ENCODE peak calls at places on chromosomes 4 and X, in eight cellular contexts. A is fibroblast of lung, R is H9, M is mammary epithelial cell, L is MM.1S, T is A549, Z is endothelial cell of umbilical vein, N is IMR-90. J is an unnamed sample.

GRCh38 chr4:101292901-101293300 is 54.4 kb downstream of the PPP3CA start:
- DNase-seq in L (no peak), T (no peak), N (peak), M (no peak), A (peak), R (no peak), Z (no peak), J (no peak)

GRCh38 chrX:123348468-123348867 is 164.4 kb downstream of the GRIA3 start:
- DNase-seq in Z (no peak), T (no peak), R (no peak), L (no peak), N (no peak), A (no peak), M (no peak), J (no peak)

GRCh38 chr4:7523526-7523925 is 88.8 kb upstream of the PSAPL1 start:
- DNase-seq in R (no peak), A (no peak), N (no peak), M (no peak), Z (no peak), L (no peak), T (no peak), J (no peak)

GRCh38 chr4:113446019-113446418 is 315.5 kb downstream of the CAMK2D start:
- DNase-seq in M (peak), R (no peak), A (peak), T (peak), N (peak), L (no peak), Z (peak), J (no peak)

GRCh38 chrX:130118396-130118795 is 8.1 kb upstream of the ELF4 start:
- DNase-seq in Z (peak), T (peak), R (no peak), N (peak), L (no peak), M (peak), A (peak), J (peak)

GRCh38 chr4:8330821-8331566 is 61.4 kb downstream of the HTRA3 start:
- DNase-seq in L (no peak), T (no peak), M (no peak), N (no peak), R (no peak), Z (no peak), A (peak), J (no peak)

GRCh38 chr4:74661427-74662171 is 132.7 kb downstream of the BTC start:
- DNase-seq in T (peak), L (no peak), Z (no peak), M (peak), A (peak), R (no peak), N (peak), J (no peak)

GRCh38 chr4:150859435-150859834 is 155.6 kb downstream of the LRBA start:
- DNase-seq in Z (peak), T (no peak), A (no peak), R (no peak), L (no peak), M (no peak), N (no peak), J (no peak)

GRCh38 chr4:11805837-11806236 is 377.1 kb upstream of the HS3ST1 start:
- DNase-seq in T (peak), N (peak), A (peak), R (no peak), M (peak), Z (peak), L (peak), J (peak)

GRCh38 chr4:147103403-147103946 is 157.8 kb upstream of the TTC29 start:
- DNase-seq in N (peak), Z (peak), T (peak), M (peak), A (peak), R (no peak), L (no peak), J (no peak)

GRCh38 chr4:19492611-19493010 is 759.1 kb upstream of the SLIT2 start:
- DNase-seq in L (no peak), A (peak), Z (no peak), R (no peak), N (peak), M (no peak), T (no peak), J (no peak)

GRCh38 chr4:40722576-40723161 is 27.1 kb upstream of the NSUN7 start:
- DNase-seq in T (peak), Z (peak), M (no peak), R (no peak), A (no peak), N (no peak), L (no peak), J (no peak)

GRCh38 chr4:48905363-48906015 is 1.1 kb downstream of the OCIAD2 start:
- DNase-seq in T (peak), L (no peak), Z (peak), A (peak), M (peak), N (peak), R (no peak), J (peak)

GRCh38 chrX:120781416-120781815 is 94.2 kb downstream of the CT47B1 start:
- DNase-seq in L (no peak), R (no peak), A (peak), T (no peak), Z (peak), M (no peak), N (no peak), J (no peak)

GRCh38 chrX:107571296-107571998 is 56.9 kb upstream of the PRPS1 start:
- DNase-seq in M (peak), N (peak), R (no peak), A (peak), T (peak), Z (peak), L (no peak), J (no peak)

GRCh38 chr4:20889901-20890300 is 189.6 kb downstream of the PACRGL start:
- DNase-seq in T (no peak), R (no peak), M (no peak), A (no peak), L (no peak), Z (no peak), N (no peak), J (no peak)

GRCh38 chr4:26151615-26152014 is 169.2 kb upstream of the RBPJ start:
- DNase-seq in M (no peak), L (no peak), N (peak), Z (no peak), R (no peak), A (peak), T (no peak), J (no peak)

GRCh38 chr4:86451560-86452322 is 91.9 kb upstream of the MAPK10 start:
- DNase-seq in A (peak), N (peak), L (no peak), R (no peak), T (peak), M (peak), Z (no peak), J (no peak)

GRCh38 chr4:87387237-87387636 is 3.8 kb downstream of the HSD17B11 start:
- DNase-seq in Z (no peak), T (no peak), R (no peak), L (no peak), M (no peak), N (no peak), A (no peak), J (no peak)

GRCh38 chr4:3809028-3809427 is 42.8 kb downstream of the ADRA2C start:
- DNase-seq in N (no peak), A (no peak), M (no peak), Z (no peak), R (no peak), T (no peak), L (no peak), J (no peak)

GRCh38 chr4:24594887-24595286 is 10.5 kb upstream of the DHX15 start:
- DNase-seq in M (peak), A (peak), L (no peak), N (peak), Z (no peak), T (peak), R (no peak), J (no peak)

GRCh38 chr4:24598025-24598424 is 13.7 kb upstream of the DHX15 start:
- DNase-seq in M (peak), L (no peak), T (peak), R (no peak), A (no peak), Z (no peak), N (peak), J (no peak)

GRCh38 chr4:24599275-24599674 is 14.9 kb upstream of the DHX15 start:
- DNase-seq in M (no peak), T (no peak), Z (no peak), N (no peak), R (no peak), A (no peak), L (no peak), J (no peak)

GRCh38 chr4:24601121-24601520 is 16.8 kb upstream of the DHX15 start:
- DNase-seq in M (no peak), Z (no peak), N (no peak), R (no peak), A (no peak), L (no peak), T (no peak), J (no peak)

GRCh38 chr4:24595662-24596061 is 11.3 kb upstream of the DHX15 start:
- DNase-seq in T (peak), M (no peak), R (no peak), Z (no peak), A (no peak), N (no peak), L (no peak), J (no peak)
- H3K4me2 ChIP-seq in T (peak), M (no peak), R (no peak), Z (no peak), A (no peak), N (no peak), L (peak), J (no peak)

GRCh38 chr4:76611611-76612010 is 176.6 kb downstream of the SHROOM3 start:
- DNase-seq in L (no peak), A (no peak), M (peak), R (no peak), T (peak), N (peak), Z (peak), J (no peak)
- H3K27ac ChIP-seq in L (no peak), A (peak), M (no peak), R (no peak), T (peak), N (peak), Z (no peak), J (no peak)

GRCh38 chr4:17489123-17489522 is 22.8 kb downstream of the QDPR start:
- DNase-seq in N (no peak), L (no peak), Z (no peak), T (no peak), A (no peak), R (no peak), M (no peak), J (no peak)

GRCh38 chr4:17491196-17491595 is 20.7 kb downstream of the QDPR start:
- DNase-seq in T (no peak), R (no peak), M (no peak), Z (no peak), A (no peak), N (no peak), L (no peak), J (no peak)

GRCh38 chr4:17492058-17492741 is 19.7 kb downstream of the QDPR start:
- DNase-seq in Z (no peak), T (no peak), M (no peak), A (no peak), R (no peak), L (no peak), N (no peak), J (no peak)

GRCh38 chr4:17490575-17491059 is 21.3 kb downstream of the QDPR start:
- DNase-seq in R (no peak), A (no peak), M (no peak), T (no peak), Z (peak), N (no peak), L (no peak), J (no peak)

GRCh38 chr4:17489721-17490120 is 22.2 kb downstream of the QDPR start:
- DNase-seq in L (no peak), T (no peak), M (no peak), R (no peak), N (no peak), Z (no peak), A (no peak), J (no peak)
- H3K4me2 ChIP-seq in L (no peak), T (no peak), M (no peak), R (no peak), N (no peak), Z (no peak), A (no peak), J (no peak)

GRCh38 chr4:184884863-184885262 is 59.1 kb upstream of the ACSL1 start:
- DNase-seq in Z (no peak), M (no peak), L (no peak), N (no peak), R (no peak), T (no peak), A (no peak), J (no peak)

GRCh38 chr4:184889683-184890082 is 63.9 kb upstream of the ACSL1 start:
- DNase-seq in T (no peak), A (no peak), N (no peak), Z (no peak), R (no peak), M (no peak), L (no peak), J (no peak)

GRCh38 chr4:184887947-184888346 is 62.2 kb upstream of the ACSL1 start:
- DNase-seq in M (no peak), L (no peak), Z (no peak), N (no peak), A (no peak), R (no peak), T (no peak), J (no peak)

GRCh38 chr4:184885602-184886001 is 59.8 kb upstream of the ACSL1 start:
- DNase-seq in T (no peak), Z (no peak), M (no peak), A (no peak), L (no peak), R (no peak), N (no peak), J (no peak)

DNA sequence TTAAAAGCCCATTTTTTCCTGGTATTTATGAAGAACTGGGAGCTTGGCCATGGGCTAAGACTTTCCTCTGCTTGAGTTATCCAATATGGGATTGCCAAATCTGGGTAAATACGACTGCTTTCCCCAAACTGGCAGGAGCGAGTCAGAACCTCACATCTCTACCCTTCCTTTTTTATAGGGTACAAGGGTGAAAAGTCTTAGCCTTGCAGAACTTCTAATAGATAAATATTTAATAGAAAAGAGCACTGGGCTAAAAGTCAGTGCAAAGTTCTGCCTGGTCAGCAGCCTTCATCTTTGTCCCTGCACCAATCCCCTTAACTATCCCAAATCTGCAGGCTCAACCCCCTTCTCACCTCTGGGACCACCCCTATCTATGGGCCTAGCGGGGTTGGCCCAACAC is 61.6 kb upstream of the ACSL1 start:
- DNase-seq in Z (no peak), T (no peak), L (no peak), R (no peak), M (no peak), N (no peak), A (no peak), J (no peak)
- H3K27ac ChIP-seq in Z (no peak), T (no peak), L (no peak), R (no peak), M (no peak), N (no peak), A (no peak), J (no peak)

DNA sequence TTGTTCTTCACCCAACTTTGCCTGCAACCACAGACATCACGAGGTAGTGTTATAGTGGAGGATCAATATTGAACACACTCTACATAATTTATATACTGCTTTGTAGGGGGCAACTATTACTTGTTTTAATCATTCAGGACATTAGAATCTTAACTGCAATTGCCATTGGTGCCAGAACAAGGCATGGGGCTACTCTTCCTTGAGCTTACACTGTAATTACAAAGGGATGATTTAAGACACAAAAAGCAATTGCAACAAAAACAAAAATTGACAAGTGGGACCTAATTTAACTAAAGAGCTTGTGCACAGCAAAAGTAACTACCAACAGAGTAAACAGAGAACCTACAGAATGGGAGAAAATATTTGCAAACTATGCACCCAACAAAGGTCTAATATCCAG is 24.0 kb upstream of the DDX53 start:
- DNase-seq in T (no peak), R (no peak), Z (no peak), M (no peak), N (no peak), L (no peak), A (no peak), J (no peak)
- H3K4me2 ChIP-seq in T (no peak), R (no peak), Z (no peak), M (no peak), N (no peak), L (no peak), A (no peak), J (no peak)

J was measured in Karpas-422.